ENCODE peak calls at places on chromosomes 16 and 17, in six cellular contexts. One of them, this sample, is unnamed.

GRCh38 chr16:11208916-11209665 is 46.9 kb downstream of the SOCS1 start:
- DNase-seq in H9: no peak
- DNase-seq in mesendoderm: no peak
- DNase-seq in neuronal stem cell: no peak
- DNase-seq in IMR-90: no peak
- DNase-seq in H1: no peak
- DNase-seq in this sample: no peak

GRCh38 chr17:44350733-44351226 is 5.7 kb downstream of the GRN start:
- DNase-seq in H1: no peak
- DNase-seq in IMR-90: peak
- DNase-seq in neuronal stem cell: peak
- DNase-seq in H9: peak
- DNase-seq in mesendoderm: peak
- DNase-seq in this sample: peak

GRCh38 chr16:89102035-89102776 is 8.6 kb downstream of the ACSF3 start:
- DNase-seq in H1: no peak
- DNase-seq in IMR-90: no peak
- DNase-seq in mesendoderm: no peak
- DNase-seq in H9: peak
- DNase-seq in neuronal stem cell: no peak
- DNase-seq in this sample: no peak

GRCh38 chr16:14510939-14511797 is 118.9 kb downstream of the PARN start:
- DNase-seq in neuronal stem cell: no peak
- DNase-seq in H9: no peak
- DNase-seq in IMR-90: peak
- DNase-seq in H1: no peak
- DNase-seq in mesendoderm: no peak
- DNase-seq in this sample: peak

GRCh38 chr16:16092925-16093624 is 130.2 kb downstream of the ABCC6 start:
- DNase-seq in mesendoderm: no peak
- DNase-seq in IMR-90: peak
- DNase-seq in H1: no peak
- DNase-seq in neuronal stem cell: no peak
- DNase-seq in H9: no peak
- DNase-seq in this sample: no peak

GRCh38 chr16:50323335-50324011 is 45.3 kb downstream of the BRD7 start:
- DNase-seq in H1: no peak
- DNase-seq in IMR-90: peak
- DNase-seq in neuronal stem cell: no peak
- DNase-seq in mesendoderm: peak
- DNase-seq in H9: no peak
- DNase-seq in this sample: peak

GRCh38 chr16:19315889-19316288 is 30.4 kb downstream of the CLEC19A start:
- DNase-seq in mesendoderm: no peak
- DNase-seq in H1: no peak
- DNase-seq in neuronal stem cell: no peak
- DNase-seq in IMR-90: no peak
- DNase-seq in H9: no peak
- DNase-seq in this sample: no peak

GRCh38 chr17:44362964-44363612 is 565 bp downstream of the FAM171A2 start:
- DNase-seq in neuronal stem cell: no peak
- DNase-seq in H1: no peak
- DNase-seq in H9: no peak
- DNase-seq in mesendoderm: no peak
- DNase-seq in IMR-90: no peak
- DNase-seq in this sample: peak

GRCh38 chr17:47229535-47230443 is 20.6 kb downstream of the MYL4 start:
- DNase-seq in H9: peak
- DNase-seq in neuronal stem cell: peak
- DNase-seq in H1: peak
- DNase-seq in IMR-90: peak
- DNase-seq in mesendoderm: peak
- DNase-seq in this sample: peak

GRCh38 chr17:27239046-27239445 is 54.9 kb upstream of the WSB1 start:
- DNase-seq in IMR-90: no peak
- DNase-seq in mesendoderm: no peak
- DNase-seq in H1: no peak
- DNase-seq in neuronal stem cell: no peak
- DNase-seq in H9: no peak
- DNase-seq in this sample: no peak

GRCh38 chr16:89787365-89787805 is 29.1 kb downstream of the FANCA start:
- DNase-seq in H1: no peak
- DNase-seq in H9: no peak
- DNase-seq in mesendoderm: no peak
- DNase-seq in neuronal stem cell: no peak
- DNase-seq in IMR-90: no peak
- DNase-seq in this sample: no peak

GRCh38 chr16:23909792-23910418 is 74.1 kb downstream of the PRKCB start:
- DNase-seq in neuronal stem cell: no peak
- DNase-seq in IMR-90: no peak
- DNase-seq in mesendoderm: no peak
- DNase-seq in H9: no peak
- DNase-seq in H1: no peak
- DNase-seq in this sample: no peak

GRCh38 chr17:66135896-66136295 is 56.0 kb downstream of the CEP112 start:
- DNase-seq in IMR-90: peak
- DNase-seq in neuronal stem cell: no peak
- DNase-seq in mesendoderm: no peak
- DNase-seq in H1: no peak
- DNase-seq in H9: no peak
- DNase-seq in this sample: peak

GRCh38 chr17:66338937-66339336 is 36.5 kb downstream of the PRKCA start:
- DNase-seq in mesendoderm: no peak
- DNase-seq in neuronal stem cell: no peak
- DNase-seq in IMR-90: no peak
- DNase-seq in H9: no peak
- DNase-seq in H1: no peak
- DNase-seq in this sample: no peak

GRCh38 chr16:56910114-56910511 is 21.8 kb upstream of the HERPUD1 start:
- DNase-seq in IMR-90: no peak
- DNase-seq in H9: no peak
- DNase-seq in neuronal stem cell: no peak
- DNase-seq in H1: no peak
- DNase-seq in mesendoderm: no peak
- DNase-seq in this sample: no peak

GRCh38 chr16:30651124-30652004 is 604 bp downstream of the PRR14 start:
- DNase-seq in neuronal stem cell: no peak
- DNase-seq in IMR-90: peak
- DNase-seq in H1: no peak
- DNase-seq in H9: peak
- DNase-seq in mesendoderm: peak
- DNase-seq in this sample: peak

GRCh38 chr16:3364774-3365427 is 9.2 kb downstream of the OR2C1 start:
- DNase-seq in IMR-90: peak
- DNase-seq in H1: no peak
- DNase-seq in neuronal stem cell: no peak
- DNase-seq in H9: peak
- DNase-seq in mesendoderm: no peak
- DNase-seq in this sample: no peak

GRCh38 chr16:48143816-48144215 is 12.0 kb downstream of the ABCC12 start:
- DNase-seq in H9: no peak
- DNase-seq in IMR-90: no peak
- DNase-seq in neuronal stem cell: no peak
- DNase-seq in H1: no peak
- DNase-seq in mesendoderm: no peak
- DNase-seq in this sample: no peak
- H2BK15ac ChIP-seq in H9: no peak
- H2BK15ac ChIP-seq in IMR-90: no peak
- H2BK15ac ChIP-seq in neuronal stem cell: no peak
- H2BK15ac ChIP-seq in H1: no peak
- H2BK15ac ChIP-seq in mesendoderm: no peak
- H2BK15ac ChIP-seq in this sample: no peak

GRCh38 chr17:28975634-28976033 is 24.3 kb upstream of the PHF12 start:
- DNase-seq in H1: no peak
- DNase-seq in IMR-90: no peak
- DNase-seq in neuronal stem cell: no peak
- DNase-seq in mesendoderm: no peak
- DNase-seq in H9: no peak
- DNase-seq in this sample: no peak
- H2BK15ac ChIP-seq in H1: no peak
- H2BK15ac ChIP-seq in IMR-90: no peak
- H2BK15ac ChIP-seq in neuronal stem cell: peak
- H2BK15ac ChIP-seq in mesendoderm: no peak
- H2BK15ac ChIP-seq in H9: no peak
- H2BK15ac ChIP-seq in this sample: no peak

GRCh38 chr17:77793146-77793887 is 165.2 kb upstream of the TNRC6C start:
- DNase-seq in H9: no peak
- DNase-seq in neuronal stem cell: no peak
- DNase-seq in H1: no peak
- DNase-seq in mesendoderm: no peak
- DNase-seq in IMR-90: no peak
- DNase-seq in this sample: no peak
- H2BK15ac ChIP-seq in H9: no peak
- H2BK15ac ChIP-seq in neuronal stem cell: no peak
- H2BK15ac ChIP-seq in H1: peak
- H2BK15ac ChIP-seq in mesendoderm: no peak
- H2BK15ac ChIP-seq in IMR-90: no peak
- H2BK15ac ChIP-seq in this sample: no peak

GRCh38 chr16:86888240-86889044 is 310.1 kb downstream of the FOXL1 start:
- DNase-seq in H1: no peak
- DNase-seq in IMR-90: peak
- DNase-seq in mesendoderm: no peak
- DNase-seq in neuronal stem cell: no peak
- DNase-seq in H9: no peak
- DNase-seq in this sample: no peak

GRCh38 chr16:86889974-86890373 is 311.6 kb downstream of the FOXL1 start:
- DNase-seq in H9: no peak
- DNase-seq in mesendoderm: no peak
- DNase-seq in IMR-90: no peak
- DNase-seq in H1: no peak
- DNase-seq in neuronal stem cell: no peak
- DNase-seq in this sample: no peak

GRCh38 chr16:86886651-86887050 is 308.3 kb downstream of the FOXL1 start:
- DNase-seq in IMR-90: peak
- DNase-seq in H9: no peak
- DNase-seq in neuronal stem cell: no peak
- DNase-seq in mesendoderm: peak
- DNase-seq in H1: no peak
- DNase-seq in this sample: no peak

GRCh38 chr16:86885139-86885538 is 306.8 kb downstream of the FOXL1 start:
- DNase-seq in IMR-90: no peak
- DNase-seq in H1: no peak
- DNase-seq in H9: no peak
- DNase-seq in neuronal stem cell: no peak
- DNase-seq in mesendoderm: no peak
- DNase-seq in this sample: no peak

DNA sequence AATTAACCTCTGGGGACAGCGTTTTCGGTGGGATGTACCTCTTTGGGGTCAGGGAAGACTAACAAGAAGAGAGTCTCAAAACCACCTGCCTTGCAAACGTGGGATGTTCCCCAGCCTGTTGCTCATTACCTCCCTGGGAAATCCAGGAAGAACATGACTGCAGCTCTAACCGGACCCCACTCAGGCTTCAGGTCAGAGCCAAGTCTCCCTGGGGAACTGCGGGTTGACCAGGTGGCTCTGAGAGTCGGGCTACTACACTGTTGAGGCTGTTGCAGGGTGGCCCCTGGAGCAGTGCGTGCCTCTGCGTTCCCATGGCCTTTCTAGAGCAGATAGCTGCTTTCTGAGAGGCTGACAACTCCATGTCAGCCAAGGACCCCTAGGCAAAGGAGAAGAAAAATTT is 309.1 kb downstream of the FOXL1 start:
- DNase-seq in H9: no peak
- DNase-seq in IMR-90: no peak
- DNase-seq in neuronal stem cell: no peak
- DNase-seq in mesendoderm: no peak
- DNase-seq in H1: no peak
- DNase-seq in this sample: no peak
- H2BK15ac ChIP-seq in H9: no peak
- H2BK15ac ChIP-seq in IMR-90: no peak
- H2BK15ac ChIP-seq in neuronal stem cell: no peak
- H2BK15ac ChIP-seq in mesendoderm: no peak
- H2BK15ac ChIP-seq in H1: no peak
- H2BK15ac ChIP-seq in this sample: no peak

GRCh38 chr17:56943505-56944125 is 17.2 kb downstream of the COIL start:
- DNase-seq in IMR-90: no peak
- DNase-seq in mesendoderm: no peak
- DNase-seq in neuronal stem cell: no peak
- DNase-seq in H1: no peak
- DNase-seq in H9: no peak
- DNase-seq in this sample: peak
- H2BK15ac ChIP-seq in IMR-90: no peak
- H2BK15ac ChIP-seq in mesendoderm: no peak
- H2BK15ac ChIP-seq in neuronal stem cell: no peak
- H2BK15ac ChIP-seq in H1: no peak
- H2BK15ac ChIP-seq in H9: no peak
- H2BK15ac ChIP-seq in this sample: no peak

GRCh38 chr17:7407483-7408231 is at the start of gene NLGN2:
- DNase-seq in mesendoderm: no peak
- DNase-seq in H9: no peak
- DNase-seq in IMR-90: no peak
- DNase-seq in H1: no peak
- DNase-seq in neuronal stem cell: no peak
- DNase-seq in this sample: no peak
- H2BK15ac ChIP-seq in mesendoderm: no peak
- H2BK15ac ChIP-seq in H9: no peak
- H2BK15ac ChIP-seq in IMR-90: no peak
- H2BK15ac ChIP-seq in H1: peak
- H2BK15ac ChIP-seq in neuronal stem cell: no peak
- H2BK15ac ChIP-seq in this sample: no peak

GRCh38 chr17:16461606-16461866 is 30.5 kb downstream of the LRRC75A start:
- DNase-seq in mesendoderm: no peak
- DNase-seq in H1: no peak
- DNase-seq in neuronal stem cell: no peak
- DNase-seq in H9: no peak
- DNase-seq in IMR-90: no peak
- DNase-seq in this sample: no peak

GRCh38 chr17:16462070-16462864 is 29.7 kb downstream of the LRRC75A start:
- DNase-seq in H9: no peak
- DNase-seq in IMR-90: no peak
- DNase-seq in neuronal stem cell: no peak
- DNase-seq in H1: no peak
- DNase-seq in mesendoderm: no peak
- DNase-seq in this sample: no peak

GRCh38 chr17:16459271-16459670 is 32.7 kb downstream of the LRRC75A start:
- DNase-seq in H1: no peak
- DNase-seq in H9: no peak
- DNase-seq in neuronal stem cell: no peak
- DNase-seq in IMR-90: no peak
- DNase-seq in mesendoderm: no peak
- DNase-seq in this sample: no peak

GRCh38 chr17:16459850-16460550 is 32.0 kb downstream of the LRRC75A start:
- DNase-seq in H1: no peak
- DNase-seq in IMR-90: no peak
- DNase-seq in mesendoderm: peak
- DNase-seq in H9: peak
- DNase-seq in neuronal stem cell: no peak
- DNase-seq in this sample: no peak

GRCh38 chr17:16460796-16461605 is 31.0 kb downstream of the LRRC75A start:
- DNase-seq in mesendoderm: no peak
- DNase-seq in IMR-90: no peak
- DNase-seq in H9: peak
- DNase-seq in H1: no peak
- DNase-seq in neuronal stem cell: no peak
- DNase-seq in this sample: no peak
- H2BK15ac ChIP-seq in mesendoderm: no peak
- H2BK15ac ChIP-seq in IMR-90: no peak
- H2BK15ac ChIP-seq in H9: no peak
- H2BK15ac ChIP-seq in H1: no peak
- H2BK15ac ChIP-seq in neuronal stem cell: no peak
- H2BK15ac ChIP-seq in this sample: no peak

GRCh38 chr17:73727941-73728340 is 83.7 kb upstream of the SDK2 start:
- DNase-seq in mesendoderm: no peak
- DNase-seq in H9: no peak
- DNase-seq in IMR-90: no peak
- DNase-seq in neuronal stem cell: no peak
- DNase-seq in H1: no peak
- DNase-seq in this sample: no peak
- H2BK15ac ChIP-seq in mesendoderm: no peak
- H2BK15ac ChIP-seq in H9: no peak
- H2BK15ac ChIP-seq in IMR-90: no peak
- H2BK15ac ChIP-seq in neuronal stem cell: peak
- H2BK15ac ChIP-seq in H1: no peak
- H2BK15ac ChIP-seq in this sample: no peak

This sample was measured in mesenchymal stem cell.